ENCODE peak calls at places on chromosome 1, in eight cellular contexts. K, N, Y, A, O, G, E and C are unnamed samples.

GRCh38 chr1:198122693-198123092 is 34.1 kb upstream of the NEK7 start:
- DNase-seq in K (no peak), N (peak; percentile 45), Y (no peak), A (no peak), O (no peak), G (no peak), E (no peak), C (no peak)

GRCh38 chr1:235640580-235640979 is 9.0 kb downstream of the GNG4 start:
- DNase-seq in K (no peak), N (no peak), Y (no peak), A (peak; percentile 4), O (no peak), G (no peak), E (no peak), C (no peak)

GRCh38 chr1:54792686-54793282 is 8.3 kb downstream of the TTC22 start:
- DNase-seq in K (no peak), N (no peak), Y (no peak), A (no peak), O (no peak), G (peak; percentile 74), E (no peak), C (no peak)

GRCh38 chr1:10656431-10656830 is 140.0 kb downstream of the CASZ1 start:
- DNase-seq in K (no peak), N (no peak), Y (no peak), A (no peak), O (no peak), G (no peak), E (no peak), C (no peak)

GRCh38 chr1:239233626-239234025 is 152.7 kb upstream of the CHRM3 start:
- DNase-seq in K (no peak), N (no peak), Y (peak; percentile 23), A (no peak), O (no peak), G (peak; percentile 15), E (no peak), C (no peak)

GRCh38 chr1:109776206-109776835 is 12.6 kb upstream of the EPS8L3 start:
- DNase-seq in K (no peak), N (no peak), Y (no peak), A (peak; percentile 5), O (no peak), G (no peak), E (no peak), C (no peak)

GRCh38 chr1:27660300-27660837 is 11.6 kb downstream of the IFI6 start:
- DNase-seq in K (no peak), N (no peak), Y (no peak), A (no peak), O (no peak), G (no peak), E (no peak), C (no peak)

GRCh38 chr1:213761845-213762407 is 225.8 kb upstream of the PROX1 start:
- DNase-seq in K (no peak), N (no peak), Y (no peak), A (no peak), O (peak; percentile 63), G (no peak), E (no peak), C (no peak)

GRCh38 chr1:47711211-47711847 is 273.5 kb downstream of the FOXD2 start:
- DNase-seq in K (no peak), N (no peak), Y (peak; percentile 19), A (no peak), O (no peak), G (no peak), E (no peak), C (no peak)

GRCh38 chr1:26281971-26282693 is 2.2 kb downstream of the SH3BGRL3 start:
- DNase-seq in K (peak; percentile 97), N (peak; percentile 70), Y (peak; percentile 35), A (peak; percentile 11), O (no peak), G (peak; percentile 63), E (no peak), C (no peak)

GRCh38 chr1:69755647-69756046 is 187.9 kb downstream of the LRRC7 start:
- DNase-seq in K (no peak), N (no peak), Y (no peak), A (no peak), O (peak; percentile 9), G (no peak), E (no peak), C (no peak)

GRCh38 chr1:243263824-243264223 is 8.0 kb downstream of the SDCCAG8 start:
- DNase-seq in K (no peak), N (no peak), Y (no peak), A (no peak), O (no peak), G (no peak), E (no peak), C (no peak)

DNA sequence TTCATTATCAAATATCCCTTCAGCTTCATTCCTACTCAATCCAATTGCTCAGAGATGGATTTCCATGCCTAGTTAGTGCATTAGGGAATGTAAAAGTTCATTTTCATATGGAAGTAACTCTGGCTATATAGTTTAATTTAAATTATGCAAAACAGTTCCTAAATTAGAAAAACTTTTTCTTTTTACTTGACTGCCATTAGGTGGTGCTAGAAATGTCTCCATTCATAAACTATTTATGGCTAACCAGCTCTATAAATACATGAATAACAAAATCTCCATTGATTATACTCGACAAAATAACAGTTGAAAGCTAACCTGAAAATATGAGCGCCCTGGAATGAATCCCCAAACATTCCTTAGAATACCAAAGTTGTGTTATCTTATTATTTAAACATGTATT is 311.4 kb downstream of the USH2A start:
- DNase-seq in K (no peak), N (peak; percentile 7), Y (no peak), A (no peak), O (no peak), G (no peak), E (no peak), C (no peak)
- TF ChIP-seq CTCF in K (peak; percentile 22), N (peak; percentile 49), Y (no peak), A (no peak), O (no peak), G (peak; percentile 45), E (peak; percentile 12), C (no peak)

DNA sequence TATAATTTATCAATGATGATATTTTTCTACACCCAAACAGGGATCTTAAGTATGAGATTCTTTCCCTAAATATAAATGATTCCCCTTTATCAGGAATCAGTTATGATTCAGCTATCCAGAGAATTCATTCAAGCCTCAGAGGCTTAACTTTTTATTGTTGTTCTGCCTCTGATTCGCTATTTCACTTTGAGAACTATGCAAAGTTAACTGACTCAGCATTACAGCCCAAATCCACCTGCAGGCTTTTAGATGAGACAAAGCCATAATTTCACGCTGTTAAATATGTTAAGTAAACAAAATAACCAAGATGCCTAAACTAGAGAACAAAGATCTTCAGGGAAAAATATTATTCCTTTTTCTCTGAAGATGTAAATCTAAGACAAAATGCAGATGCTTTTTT is 8.5 kb downstream of the SCYL3 start:
- DNase-seq in K (no peak), N (peak; percentile 24), Y (no peak), A (no peak), O (no peak), G (no peak), E (no peak), C (no peak)
- H3K36me3 ChIP-seq in K (peaks cover 4% of the 10 kb centered on the region), N (peaks cover 19% of the 10 kb centered on the region), Y (peaks cover 6% of the 10 kb centered on the region), A (no peaks in the 10 kb centered on the region), O (peaks cover 5% of the 10 kb centered on the region), G (no peaks in the 10 kb centered on the region), E (no peaks in the 10 kb centered on the region), C (peaks cover 11% of the 10 kb centered on the region)

GRCh38 chr1:3349161-3349967 is 105.1 kb upstream of the ARHGEF16 start:
- DNase-seq in K (peak; percentile 71), N (no peak), Y (no peak), A (no peak), O (no peak), G (peak; percentile 77), E (no peak), C (no peak)
- TF ChIP-seq CTCF in K (peak; percentile 46), N (no peak), Y (no peak), A (no peak), O (peak; percentile 2), G (peak; percentile 41), E (no peak), C (no peak)

DNA sequence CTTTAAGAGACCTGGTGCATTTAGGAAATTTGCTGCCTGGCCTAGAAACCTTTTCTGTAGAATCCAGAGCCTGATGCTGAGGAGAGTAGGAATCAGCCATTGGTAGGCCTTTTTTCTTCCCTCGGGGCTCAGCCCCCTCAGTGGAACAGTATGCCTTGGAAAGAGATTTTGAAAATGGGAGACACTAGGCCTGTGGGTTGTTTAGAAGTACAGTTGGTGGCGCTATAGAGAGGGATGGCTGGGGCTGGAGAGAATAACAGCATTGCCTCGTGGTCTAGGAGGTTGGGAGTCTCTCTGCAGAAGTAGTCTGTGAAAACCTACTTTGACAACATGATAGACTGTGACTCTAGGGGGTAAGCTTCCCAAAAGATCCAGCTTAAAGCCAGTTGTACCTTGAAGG is 8.2 kb downstream of the KIF2C start:
- DNase-seq in K (peak; percentile 12), N (no peak), Y (no peak), A (no peak), O (no peak), G (no peak), E (no peak), C (no peak)
- H3K36me3 ChIP-seq in K (peaks cover 16% of the 10 kb centered on the region), N (peaks cover 6% of the 10 kb centered on the region), Y (no peaks in the 10 kb centered on the region), A (no peaks in the 10 kb centered on the region), O (peaks cover 13% of the 10 kb centered on the region), G (no peaks in the 10 kb centered on the region), E (peaks cover 1% of the 10 kb centered on the region), C (peaks cover 10% of the 10 kb centered on the region)